ENCODE peak calls at places on chromosomes 3 and 15, in six cellular contexts. N, Y, F, P, K and Q are unnamed samples.

GRCh38 chr3:23991236-23992050 is 46.4 kb downstream of the NR1D2 start:
- DNase-seq in Y (no peak), K (peak; percentile 69), F (no peak), P (no peak), N (peak; percentile 31), Q (peak; percentile 30)

GRCh38 chr3:126948980-126949535 is 33.9 kb upstream of the PLXNA1 start:
- DNase-seq in K (no peak), P (no peak), F (no peak), N (no peak), Y (no peak), Q (no peak)

GRCh38 chr15:90873998-90874605 is 5.7 kb downstream of the FURIN start:
- DNase-seq in N (peak; percentile 61), K (no peak), Y (peak; percentile 49), P (no peak), F (no peak), Q (peak; percentile 33)

GRCh38 chr3:112327371-112327951 is 5.5 kb upstream of the CD200 start:
- DNase-seq in K (peak; percentile 66), P (peak; percentile 87), N (peak; percentile 37), Y (peak; percentile 69), F (peak; percentile 55), Q (peak; percentile 75)

GRCh38 chr3:9944271-9944670 is 7.9 kb downstream of the PRRT3 start:
- DNase-seq in N (no peak), P (no peak), Y (no peak), F (no peak), K (no peak), Q (no peak)

GRCh38 chr3:57556459-57557087 is 499 bp downstream of the PDE12 start:
- DNase-seq in N (no peak), K (no peak), P (peak; percentile 13), Y (peak; percentile 16), F (no peak), Q (peak; percentile 64)

GRCh38 chr15:48544816-48545215 is 100.7 kb downstream of the FBN1 start:
- DNase-seq in K (no peak), N (no peak), F (no peak), P (no peak), Y (no peak), Q (peak; percentile 58)

GRCh38 chr3:108578064-108578463 is 11.2 kb downstream of the CIP2A start:
- DNase-seq in Y (no peak), K (no peak), F (no peak), P (no peak), N (no peak), Q (no peak)

GRCh38 chr15:90690585-90690984 is 26.6 kb upstream of the BLM start:
- DNase-seq in N (no peak), Y (no peak), K (no peak), P (no peak), F (no peak), Q (no peak)

GRCh38 chr3:126954141-126954845 is 28.6 kb upstream of the PLXNA1 start:
- DNase-seq in N (no peak), Y (no peak), K (no peak), F (no peak), P (no peak), Q (peak; percentile 35)

GRCh38 chr15:33467816-33468163 is 157.0 kb downstream of the RYR3 start:
- DNase-seq in P (peak; percentile 43), K (no peak), F (no peak), N (no peak), Y (no peak), Q (no peak)

GRCh38 chr15:39404767-39405173 is 176.1 kb upstream of the THBS1 start:
- DNase-seq in Y (peak; percentile 92), F (no peak), N (no peak), K (no peak), P (no peak), Q (peak; percentile 98)

GRCh38 chr3:78728406-78729145 is 1039.2 kb downstream of the ROBO1 start:
- DNase-seq in P (no peak), N (peak; percentile 57), K (peak; percentile 34), F (no peak), Y (no peak), Q (peak; percentile 58)

GRCh38 chr3:48685293-48685602 is 467 bp downstream of the NCKIPSD start:
- DNase-seq in F (no peak), N (no peak), P (no peak), Y (no peak), K (no peak), Q (no peak)

GRCh38 chr3:48682786-48683185 is 2.9 kb downstream of the NCKIPSD start:
- DNase-seq in Y (no peak), P (no peak), K (no peak), F (no peak), N (no peak), Q (no peak)

GRCh38 chr3:48684054-48684349 is 1.7 kb downstream of the NCKIPSD start:
- DNase-seq in N (no peak), Y (no peak), P (no peak), F (no peak), K (no peak), Q (peak; percentile 37)

GRCh38 chr3:48685603-48686511 is at the start of gene NCKIPSD:
- DNase-seq in P (peak; percentile 89), F (peak; percentile 60), Y (peak; percentile 92), K (peak; percentile 98), N (peak; percentile 97), Q (peak; percentile 95)

DNA sequence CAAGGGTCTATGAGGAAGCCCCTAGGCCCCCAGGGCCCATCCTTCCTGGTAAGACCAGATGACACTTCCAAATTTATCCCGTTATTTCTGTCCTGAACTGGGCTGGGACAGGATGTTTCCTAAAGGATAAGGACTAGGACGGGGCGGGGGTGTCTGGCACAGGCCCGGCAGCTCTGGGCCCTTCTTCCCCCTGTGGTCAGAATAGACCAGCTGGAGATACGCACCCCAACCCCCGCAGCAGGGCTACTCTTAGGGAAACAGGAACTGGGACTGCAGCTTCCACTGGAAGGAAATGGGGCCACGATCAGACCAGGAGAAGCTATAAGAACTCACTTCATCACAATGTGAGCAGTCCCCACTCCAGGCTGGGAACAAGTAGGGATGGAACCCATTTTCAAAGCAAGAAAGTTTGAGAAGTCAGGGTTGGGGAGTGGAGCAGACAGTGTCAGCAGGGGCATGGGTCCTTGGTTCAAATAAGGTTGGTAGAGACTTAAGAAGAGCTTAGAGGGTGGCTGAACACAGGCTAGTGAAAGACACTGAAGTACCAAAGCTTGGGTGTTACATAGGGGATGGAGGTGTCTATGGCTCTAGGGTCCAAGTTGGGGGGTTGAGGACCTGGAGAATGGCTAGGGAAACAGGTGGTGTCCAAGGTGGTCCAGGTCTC is 1.1 kb downstream of the NCKIPSD start:
- DNase-seq in P (peak; percentile 19), N (no peak), F (no peak), K (no peak), Y (no peak), Q (peak; percentile 55)
- H3K9ac ChIP-seq in P (peak overlapping the region; percentile 25), N (peak overlapping the region; percentile 52), F (peak overlapping the region; percentile 89), K (no peak overlapping the region), Y (peak overlapping the region; percentile 92), Q (peak overlapping the region; percentile 42)

GRCh38 chr3:70996082-70996481 is 587.4 kb downstream of the FOXP1 start:
- DNase-seq in P (no peak), Y (no peak), F (no peak), K (no peak), N (no peak), Q (no peak)

GRCh38 chr3:71002298-71002697 is 581.2 kb downstream of the FOXP1 start:
- DNase-seq in Y (no peak), N (no peak), P (peak; percentile 55), K (no peak), F (no peak), Q (no peak)

GRCh38 chr3:71001303-71001702 is 582.2 kb downstream of the FOXP1 start:
- DNase-seq in F (no peak), P (no peak), N (no peak), Y (no peak), K (no peak), Q (no peak)

GRCh38 chr3:70999730-71000129 is 583.8 kb downstream of the FOXP1 start:
- DNase-seq in P (no peak), Y (peak; percentile 75), N (no peak), F (no peak), K (peak; percentile 40), Q (peak; percentile 92)

GRCh38 chr3:71000483-71000882 is 583.0 kb downstream of the FOXP1 start:
- DNase-seq in K (no peak), P (no peak), N (no peak), F (no peak), Y (no peak), Q (no peak)
- TF ChIP-seq EZH2phosphoT487 in K (no peak), P (no peak), N (no peak), F (no peak), Y (no peak), Q (no peak)

GRCh38 chr3:100024520-100025303 is 89.6 kb downstream of the FILIP1L start:
- DNase-seq in F (no peak), P (no peak), Y (no peak), K (no peak), N (no peak), Q (peak; percentile 41)

GRCh38 chr3:100020876-100021644 is 93.2 kb downstream of the FILIP1L start:
- DNase-seq in Y (no peak), P (no peak), F (no peak), N (no peak), K (no peak), Q (peak; percentile 28)

GRCh38 chr3:100023150-100023549 is 91.2 kb downstream of the FILIP1L start:
- DNase-seq in Y (peak; percentile 67), K (no peak), N (no peak), F (no peak), P (no peak), Q (peak; percentile 79)

GRCh38 chr3:100022506-100022905 is 91.8 kb downstream of the FILIP1L start:
- DNase-seq in F (no peak), Y (no peak), K (no peak), P (no peak), N (no peak), Q (no peak)

GRCh38 chr3:100023595-100023994 is 90.7 kb downstream of the FILIP1L start:
- DNase-seq in K (no peak), P (no peak), N (no peak), Y (no peak), F (no peak), Q (no peak)
- H3K4me1 ChIP-seq in K (no peaks in the 10 kb centered on the region), P (peaks cover 5% of the 10 kb centered on the region), N (no peaks in the 10 kb centered on the region), Y (peaks cover 23% of the 10 kb centered on the region), F (no peaks in the 10 kb centered on the region), Q (peaks cover 44% of the 10 kb centered on the region)

DNA sequence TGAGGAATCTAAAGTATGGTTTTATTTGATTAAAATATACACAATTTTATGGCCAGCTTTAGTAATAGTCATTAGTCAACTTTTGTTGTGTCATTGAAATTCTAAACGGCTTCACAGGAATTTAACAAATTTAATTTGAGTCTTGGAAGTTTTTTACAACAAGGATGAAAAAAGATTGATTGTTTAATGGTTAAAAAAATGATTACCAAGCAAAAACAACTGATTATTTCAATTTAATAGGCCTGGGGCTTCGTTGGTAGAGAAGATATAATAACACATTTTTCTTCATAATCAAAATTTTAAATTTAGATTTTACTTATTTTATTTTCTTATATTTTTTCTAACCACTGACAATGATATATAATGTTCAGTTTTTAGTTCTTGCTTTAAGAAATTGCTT is 4.4 kb downstream of the MME start:
- DNase-seq in N (no peak), Y (no peak), P (no peak), K (no peak), F (no peak), Q (no peak)
- H3K9ac ChIP-seq in N (no peak overlapping the region), Y (no peak overlapping the region), P (no peak overlapping the region), K (no peak overlapping the region), F (no peak overlapping the region), Q (no peak overlapping the region)